ENCODE peak calls at places on chromosomes 5 and 9, in five cellular contexts. U is NCI-H1436, X is neuronal stem cell, D is stomach, Q is head of caudate nucleus. N is an unnamed sample.

GRCh38 chr9:115397591-115398312 is 279.8 kb upstream of the TNC start:
- DNase-seq in U (no peak), D (no peak), Q (no peak), X (no peak), N (no peak)

GRCh38 chr5:14168139-14168792 is 25.1 kb downstream of the TRIO start:
- DNase-seq in D (no peak), U (no peak), Q (no peak), X (no peak), N (peak)

GRCh38 chr9:125889122-125889523 is 141.9 kb downstream of the PBX3 start:
- DNase-seq in Q (peak), D (no peak), X (no peak), U (no peak), N (no peak)

GRCh38 chr9:137797206-137798120 is 80.1 kb upstream of the CACNA1B start:
- DNase-seq in Q (peak), X (no peak), U (peak), D (no peak), N (no peak)

GRCh38 chr9:108473209-108474112 is 382.3 kb downstream of the ACTL7B start:
- DNase-seq in D (no peak), X (no peak), Q (no peak), U (no peak), N (no peak)

GRCh38 chr9:79902937-79903600 is 331.3 kb downstream of the TLE4 start:
- DNase-seq in U (no peak), D (no peak), X (no peak), Q (no peak), N (no peak)

GRCh38 chr5:168047043-168047668 is 244.3 kb upstream of the WWC1 start:
- DNase-seq in D (peak), X (peak), Q (peak), U (no peak), N (peak)

GRCh38 chr9:36815566-36816348 is 218.3 kb downstream of the PAX5 start:
- DNase-seq in U (no peak), D (no peak), Q (no peak), X (no peak), N (no peak)

GRCh38 chr9:4862506-4863250 is 69.9 kb downstream of the RCL1 start:
- DNase-seq in D (no peak), Q (no peak), U (no peak), X (no peak), N (no peak)

GRCh38 chr5:142548739-142549275 is 137.1 kb downstream of the FGF1 start:
- DNase-seq in X (peak), D (peak), U (peak), Q (peak), N (peak)